ENCODE peak calls at places on chromosomes 6 and 20, in eight cellular contexts. U, Y, L, W, T, K, C and J are unnamed samples.

GRCh38 chr20:24106155-24106800 is 117.7 kb upstream of the GGTLC1 start:
- DNase-seq in U (no peak), Y (no peak), L (no peak), W (no peak), T (no peak), K (no peak), C (no peak), J (no peak)

GRCh38 chr6:154447929-154448328 is 62.6 kb downstream of the CNKSR3 start:
- DNase-seq in U (no peak), Y (peak), L (peak), W (no peak), T (no peak), K (peak), C (no peak), J (no peak)

GRCh38 chr6:119129968-119130484 is 51.6 kb upstream of the FAM184A start:
- DNase-seq in U (no peak), Y (peak), L (peak), W (no peak), T (no peak), K (peak), C (no peak), J (no peak)

GRCh38 chr20:38985603-38986170 is 23.5 kb downstream of the DHX35 start:
- DNase-seq in U (no peak), Y (peak), L (peak), W (no peak), T (no peak), K (peak), C (no peak), J (peak)

GRCh38 chr6:43927525-43928210 is 157.7 kb downstream of the VEGFA start:
- DNase-seq in U (no peak), Y (no peak), L (no peak), W (no peak), T (no peak), K (no peak), C (no peak), J (no peak)

GRCh38 chr6:45327956-45328522 is at the start of gene RUNX2:
- DNase-seq in U (no peak), Y (peak), L (peak), W (no peak), T (no peak), K (peak), C (no peak), J (peak)

GRCh38 chr6:113920663-113921267 is 50.2 kb downstream of the HDAC2 start:
- DNase-seq in U (no peak), Y (no peak), L (no peak), W (peak), T (no peak), K (no peak), C (peak), J (no peak)

GRCh38 chr6:125194980-125195379 is 41.4 kb downstream of the TPD52L1 start:
- DNase-seq in U (no peak), Y (no peak), L (no peak), W (no peak), T (no peak), K (no peak), C (no peak), J (no peak)

GRCh38 chr6:5302995-5303622 is 41.8 kb downstream of the FARS2 start:
- DNase-seq in U (no peak), Y (peak), L (peak), W (peak), T (no peak), K (no peak), C (peak), J (no peak)

GRCh38 chr20:19936801-19937583 is 80.2 kb upstream of the NAA20 start:
- DNase-seq in U (no peak), Y (no peak), L (no peak), W (peak), T (no peak), K (no peak), C (no peak), J (no peak)

GRCh38 chr6:148530394-148530923 is 187.8 kb downstream of the SASH1 start:
- DNase-seq in U (no peak), Y (peak), L (peak), W (no peak), T (no peak), K (peak), C (peak), J (peak)

GRCh38 chr6:164185342-164185920 is 770.9 kb downstream of the QKI start:
- DNase-seq in U (no peak), Y (no peak), L (no peak), W (no peak), T (no peak), K (no peak), C (no peak), J (no peak)

GRCh38 chr6:125753218-125753936 is 3.9 kb downstream of the HEY2 start:
- DNase-seq in U (no peak), Y (peak), L (peak), W (no peak), T (no peak), K (peak), C (peak), J (peak)

GRCh38 chr6:3546121-3546520 is 89.3 kb upstream of the SLC22A23 start:
- DNase-seq in U (no peak), Y (no peak), L (no peak), W (no peak), T (no peak), K (no peak), C (no peak), J (no peak)

GRCh38 chr6:41336824-41337223 is 1.4 kb downstream of the NCR2 start:
- DNase-seq in U (no peak), Y (no peak), L (no peak), W (no peak), T (no peak), K (no peak), C (no peak), J (no peak)

GRCh38 chr6:6603317-6603716 is 14.8 kb downstream of the LY86 start:
- DNase-seq in U (no peak), Y (no peak), L (no peak), W (no peak), T (no peak), K (no peak), C (no peak), J (no peak)

GRCh38 chr20:49187330-49188100 is 619 bp downstream of the STAU1 start:
- DNase-seq in U (no peak), Y (no peak), L (no peak), W (peak), T (no peak), K (no peak), C (peak), J (no peak)

DNA sequence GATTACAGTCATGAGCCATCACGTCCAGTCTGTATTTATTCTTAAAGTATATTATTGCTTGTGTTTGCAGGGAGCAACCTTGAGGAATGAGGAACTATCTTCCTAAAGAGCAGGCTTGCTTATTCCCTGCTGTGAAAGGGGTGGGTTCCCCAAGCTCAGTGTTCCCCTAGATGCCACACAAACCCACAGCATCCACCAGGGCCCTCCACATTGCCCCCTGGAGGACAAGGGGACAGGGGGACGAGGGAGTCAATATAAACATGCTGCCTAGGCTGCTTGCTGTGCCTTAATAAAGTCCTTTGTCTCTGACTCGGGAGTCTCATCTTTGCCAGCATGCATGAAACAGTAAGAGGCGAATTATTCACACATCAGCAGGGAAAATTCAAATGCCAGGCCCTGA is 8.0 kb upstream of the IDH3B start:
- DNase-seq in U (no peak), Y (no peak), L (no peak), W (no peak), T (no peak), K (no peak), C (no peak), J (no peak)
- TF ChIP-seq CTCF in U (no peak), Y (peak), L (peak), W (no peak), T (peak), K (peak), C (peak), J (no peak)

DNA sequence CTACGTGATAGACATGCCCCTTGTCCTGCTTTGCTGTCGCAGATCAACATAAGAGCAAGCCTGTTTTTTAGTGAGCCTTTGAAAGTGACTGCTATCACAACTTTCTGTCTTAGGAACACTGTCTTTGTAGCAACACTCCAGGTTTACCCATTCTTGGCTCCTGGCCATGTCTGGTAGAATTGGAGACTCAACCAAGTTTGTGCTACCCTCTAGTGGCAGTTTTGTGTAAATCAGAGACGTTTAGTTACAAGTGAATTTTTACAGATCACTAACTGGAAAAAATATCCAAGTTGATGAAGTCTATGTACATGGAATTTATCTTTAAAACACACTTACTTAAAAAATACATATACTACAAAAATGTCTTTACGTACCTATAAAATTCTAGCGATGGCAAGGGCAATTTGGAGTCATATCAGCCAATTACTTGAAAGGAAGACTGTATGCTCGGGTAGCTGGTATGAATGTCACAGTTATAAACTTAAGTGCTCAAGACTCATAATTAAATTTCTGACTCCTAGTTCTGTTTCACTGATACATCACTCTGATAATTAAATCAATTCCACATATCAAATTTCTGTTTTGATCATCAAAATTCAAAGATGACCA is 101.4 kb downstream of the ADGB start:
- DNase-seq in U (peak), Y (peak), L (peak), W (peak), T (peak), K (peak), C (peak), J (peak)
- TF ChIP-seq CTCF in U (peak), Y (peak), L (peak), W (peak), T (peak), K (peak), C (peak), J (peak)

GRCh38 chr6:97501875-97502274 is 218.9 kb upstream of the MMS22L start:
- DNase-seq in U (no peak), Y (no peak), L (no peak), W (no peak), T (no peak), K (no peak), C (no peak), J (no peak)

DNA sequence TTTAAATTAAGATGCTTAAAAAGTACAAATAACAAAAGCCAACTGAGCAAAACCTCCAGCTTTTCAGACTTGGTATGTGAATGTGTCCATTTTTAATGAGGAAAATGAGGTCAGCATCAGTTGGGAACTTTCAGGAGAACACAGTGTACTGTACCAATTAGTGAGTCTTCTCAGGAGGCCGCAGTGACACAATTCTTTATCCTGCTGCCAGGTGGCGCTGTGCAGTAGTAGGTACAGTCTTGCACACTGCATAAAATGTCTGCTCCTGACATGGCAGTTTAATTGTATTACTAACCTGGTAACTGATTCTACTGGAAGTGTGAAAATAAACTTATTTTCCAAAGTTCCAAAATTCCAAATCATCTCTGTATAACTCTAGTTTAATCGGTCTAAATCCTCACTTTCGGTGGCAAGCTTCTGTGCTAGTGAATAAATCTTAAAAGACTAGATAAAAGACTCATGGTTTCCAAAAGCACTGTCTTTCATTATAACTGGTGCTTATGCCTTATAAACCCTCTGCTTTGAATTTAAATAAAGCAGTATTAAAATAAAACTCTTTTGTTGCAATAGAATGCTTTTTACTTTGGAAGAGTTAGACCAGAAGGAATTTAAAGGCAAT is 214.8 kb upstream of the MMS22L start:
- DNase-seq in U (peak), Y (peak), L (peak), W (peak), T (peak), K (peak), C (peak), J (peak)
- TF ChIP-seq CTCF in U (no peak), Y (peak), L (peak), W (peak), T (peak), K (peak), C (peak), J (peak)

DNA sequence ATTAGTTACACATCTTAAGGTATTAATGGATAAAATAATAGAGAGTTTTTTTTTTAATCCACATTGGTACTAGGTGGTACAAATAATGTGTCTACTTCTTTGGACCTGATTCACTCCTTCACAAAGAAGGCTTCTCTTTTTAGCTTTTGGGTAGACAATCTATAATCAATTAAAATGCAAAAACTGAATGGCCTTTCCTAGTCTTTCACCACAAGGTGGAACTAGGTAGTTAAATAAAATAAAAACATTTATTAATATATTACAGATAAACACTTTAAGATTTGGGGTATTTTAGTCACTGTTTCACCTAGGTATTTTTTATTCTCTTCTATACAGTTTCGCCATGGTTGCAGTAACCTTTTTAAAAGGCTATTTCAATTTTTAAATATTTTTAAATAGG is 68.3 kb upstream of the DST start:
- DNase-seq in U (no peak), Y (no peak), L (no peak), W (no peak), T (no peak), K (no peak), C (no peak), J (no peak)
- TF ChIP-seq CTCF in U (no peak), Y (peak), L (no peak), W (no peak), T (no peak), K (peak), C (no peak), J (no peak)

DNA sequence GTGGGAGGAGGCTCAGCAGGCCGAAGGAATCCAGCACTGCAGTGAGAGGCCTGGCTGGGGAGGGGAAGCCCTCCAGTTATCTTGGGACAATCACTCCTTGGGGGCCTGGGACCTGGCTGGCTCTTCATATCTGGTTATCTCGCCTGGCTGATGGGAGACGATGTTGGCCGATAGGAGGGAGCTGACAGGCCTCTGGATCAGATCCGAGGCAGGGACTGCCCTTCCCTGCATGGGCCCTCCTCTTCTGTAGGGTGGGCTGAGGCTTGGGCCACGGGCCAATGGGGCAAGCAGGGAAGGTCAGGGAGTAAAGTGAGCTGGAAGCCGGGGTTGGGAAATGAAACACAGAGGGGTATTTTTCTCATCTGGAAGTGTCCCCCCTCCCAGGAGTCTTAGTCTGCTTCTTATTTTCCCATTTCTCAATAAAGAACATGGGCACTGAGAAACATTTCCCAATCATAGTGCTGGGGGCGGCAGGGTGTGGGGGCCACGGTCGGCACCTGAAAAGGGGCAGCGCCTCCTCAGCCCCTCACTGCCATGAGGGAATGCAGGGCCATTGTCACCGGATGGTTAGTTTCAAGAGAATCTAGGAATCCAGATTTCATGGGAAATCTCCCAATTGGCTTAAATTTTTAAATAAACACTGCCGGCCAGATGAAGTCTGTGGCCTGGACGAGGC is 25.3 kb downstream of the MANBAL start:
- DNase-seq in U (peak), Y (no peak), L (peak), W (no peak), T (no peak), K (peak), C (no peak), J (no peak)
- TF ChIP-seq CTCF in U (no peak), Y (no peak), L (no peak), W (no peak), T (no peak), K (no peak), C (no peak), J (no peak)

DNA sequence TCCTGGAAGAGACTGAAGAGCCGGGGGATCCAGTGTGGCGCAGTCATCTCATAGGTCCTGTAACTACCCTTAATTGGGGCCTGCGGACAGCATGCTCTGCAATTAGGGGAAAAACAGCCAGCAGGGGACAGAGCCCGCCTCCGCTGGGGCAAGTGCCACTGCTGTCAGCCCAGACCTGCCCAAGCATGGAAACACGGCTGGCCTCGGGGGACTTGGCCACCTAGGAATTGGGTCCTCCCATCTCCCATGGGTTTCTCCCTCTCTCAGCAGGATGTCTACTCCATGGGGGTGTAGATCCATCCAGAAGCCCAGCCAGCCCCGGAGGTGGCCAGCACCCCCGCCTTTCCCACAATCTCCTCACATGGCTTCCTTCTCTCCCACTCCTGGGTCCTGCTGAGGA is 3.6 kb downstream of the GHRH start:
- DNase-seq in U (no peak), Y (no peak), L (no peak), W (no peak), T (no peak), K (no peak), C (no peak), J (no peak)
- TF ChIP-seq CTCF in U (no peak), Y (no peak), L (no peak), W (no peak), T (peak), K (no peak), C (no peak), J (no peak)

DNA sequence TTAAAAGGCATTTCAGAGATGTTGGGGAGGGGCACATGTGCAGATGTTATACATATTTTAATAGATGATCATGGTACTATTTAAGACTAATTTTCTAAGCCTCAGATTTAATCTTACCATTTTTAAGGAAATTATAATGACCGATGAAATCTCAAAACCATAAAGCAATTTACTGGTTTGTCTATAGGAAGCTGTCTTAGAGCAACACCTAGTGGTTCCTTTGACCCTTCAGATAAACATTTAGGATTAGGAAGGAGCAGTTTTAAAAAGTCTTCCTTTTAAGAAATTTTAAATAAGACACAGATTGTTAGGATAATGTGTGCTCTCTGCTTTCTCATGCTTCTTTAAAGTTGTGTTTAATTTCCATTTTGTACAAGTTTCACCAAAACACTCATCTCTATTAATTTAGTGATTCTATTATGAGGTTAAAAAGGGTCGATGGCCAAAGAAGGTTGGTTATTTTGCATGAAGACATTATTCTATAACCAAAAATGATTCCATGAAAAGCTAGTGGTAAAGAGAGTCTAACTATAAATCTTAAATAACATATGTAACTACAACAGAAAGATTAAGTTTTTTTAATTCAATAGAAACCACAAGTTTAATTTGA is 376.4 kb downstream of the HACE1 start:
- DNase-seq in U (no peak), Y (peak), L (peak), W (no peak), T (no peak), K (peak), C (no peak), J (no peak)
- TF ChIP-seq CTCF in U (no peak), Y (peak), L (peak), W (peak), T (peak), K (no peak), C (no peak), J (no peak)

DNA sequence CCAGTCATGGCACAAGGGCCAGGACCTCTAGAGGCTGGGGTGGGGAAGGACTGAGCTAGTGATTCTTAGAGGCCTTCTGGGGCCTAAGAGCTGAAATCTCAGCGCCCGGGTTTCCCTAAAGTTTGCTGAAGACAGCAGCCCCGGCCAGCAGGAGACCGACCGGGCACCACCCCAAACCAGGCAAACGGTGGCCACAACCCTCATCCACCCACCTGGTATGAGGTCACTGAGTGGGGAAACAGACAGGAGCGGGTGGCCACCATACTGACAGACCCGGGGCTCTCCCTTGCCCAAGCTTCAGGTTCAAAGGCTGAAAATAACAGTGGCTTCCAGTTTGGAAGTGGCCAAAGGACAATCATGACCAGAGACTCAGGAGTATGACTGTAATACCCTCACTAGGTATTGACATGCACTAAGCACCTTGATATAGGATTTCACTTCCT is 35.0 kb upstream of the ID1 start:
- DNase-seq in U (no peak), Y (no peak), L (no peak), W (no peak), T (no peak), K (no peak), C (no peak), J (no peak)
- TF ChIP-seq CTCF in U (no peak), Y (no peak), L (no peak), W (no peak), T (no peak), K (no peak), C (no peak), J (no peak)

DNA sequence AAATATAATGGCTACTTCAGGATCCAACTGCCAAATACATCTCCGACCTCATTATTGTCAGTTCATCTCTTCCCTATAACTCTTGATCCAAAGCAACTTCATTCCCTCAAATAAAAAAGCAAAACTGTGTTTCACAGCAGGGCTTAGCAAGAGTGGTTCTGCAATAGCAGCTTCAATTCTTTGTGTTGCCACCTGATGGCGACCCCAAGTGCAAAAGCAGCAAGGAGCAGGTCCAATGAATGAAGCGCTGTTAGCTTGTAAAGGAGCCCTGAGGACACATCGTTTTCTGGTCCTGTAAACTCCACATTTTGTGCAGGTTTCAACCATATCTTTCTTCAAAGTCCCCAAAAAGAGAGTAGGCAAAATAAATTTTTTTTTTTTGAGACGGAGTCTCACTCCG is 19.6 kb downstream of the RTN4IP1 start:
- DNase-seq in U (no peak), Y (no peak), L (no peak), W (peak), T (no peak), K (no peak), C (no peak), J (no peak)
- TF ChIP-seq CTCF in U (no peak), Y (peak), L (peak), W (peak), T (peak), K (peak), C (no peak), J (peak)